ENCODE peak calls at places on chromosome 13, in seven cellular contexts. C, S, I, X, R, N and T are unnamed samples.

GRCh38 chr13:40440990-40441820 is 225.2 kb downstream of the FOXO1 start:
- DNase-seq in I (peak), N (no peak), S (peak), X (peak), C (peak), R (peak), T (no peak)

GRCh38 chr13:67366533-67366932 is 136.4 kb upstream of the PCDH9 start:
- DNase-seq in N (peak), C (peak), S (peak), X (peak), R (no peak), I (no peak), T (no peak)

GRCh38 chr13:74629985-74630384 is 495.8 kb upstream of the KLF12 start:
- DNase-seq in X (no peak), N (no peak), S (peak), R (no peak), I (no peak), C (no peak), T (no peak)

GRCh38 chr13:28865312-28865711 is 45.2 kb downstream of the MTUS2 start:
- DNase-seq in I (no peak), N (no peak), R (no peak), S (no peak), X (no peak), C (no peak), T (no peak)

GRCh38 chr13:75762066-75762937 is 126.2 kb downstream of the LMO7 start:
- DNase-seq in R (no peak), S (no peak), X (peak), C (no peak), N (no peak), I (no peak), T (no peak)

GRCh38 chr13:110874508-110874960 is 40.3 kb downstream of the ANKRD10 start:
- DNase-seq in S (peak), X (peak), I (peak), N (peak), R (peak), C (peak), T (no peak)

GRCh38 chr13:48643159-48643558 is 10.6 kb upstream of the CYSLTR2 start:
- DNase-seq in I (no peak), S (no peak), X (no peak), N (no peak), C (no peak), R (no peak), T (no peak)

GRCh38 chr13:102729560-102730275 is 34.9 kb upstream of the METTL21C start:
- DNase-seq in I (no peak), R (no peak), X (peak), S (peak), C (peak), N (peak), T (no peak)

GRCh38 chr13:54415753-54416366 is 1387.2 kb downstream of the OLFM4 start:
- DNase-seq in X (no peak), R (no peak), I (no peak), N (no peak), S (no peak), C (no peak), T (no peak)

GRCh38 chr13:26132756-26133155 is 80.9 kb upstream of the SHISA2 start:
- DNase-seq in S (peak), R (no peak), I (no peak), N (no peak), C (no peak), X (no peak), T (no peak)

GRCh38 chr13:34412817-34413365 is 529.2 kb upstream of the NBEA start:
- DNase-seq in C (no peak), S (no peak), R (no peak), N (peak), I (no peak), X (peak), T (no peak)

GRCh38 chr13:101150998-101151397 is 265.3 kb downstream of the NALCN start:
- DNase-seq in N (peak), S (peak), I (no peak), C (peak), R (no peak), X (no peak), T (no peak)

GRCh38 chr13:108349269-108349668 is 79.8 kb downstream of the TNFSF13B start:
- DNase-seq in X (no peak), C (no peak), N (no peak), I (no peak), R (no peak), S (no peak), T (no peak)

GRCh38 chr13:46648166-46648607 is 95.2 kb downstream of the LRCH1 start:
- DNase-seq in C (no peak), R (no peak), N (no peak), I (peak), S (no peak), X (peak), T (no peak)

GRCh38 chr13:50646070-50646469 is 197.4 kb downstream of the DLEU7 start:
- DNase-seq in R (no peak), C (peak), N (peak), S (no peak), I (no peak), X (no peak), T (no peak)

GRCh38 chr13:30862707-30863106 is 43.4 kb upstream of the MEDAG start:
- DNase-seq in R (no peak), N (peak), S (peak), C (peak), X (no peak), I (no peak), T (no peak)

GRCh38 chr13:49214917-49215376 is 5.2 kb upstream of the MLNR start:
- DNase-seq in X (peak), S (peak), I (peak), C (no peak), R (no peak), N (no peak), T (no peak)

GRCh38 chr13:40518481-40518882 is 148.0 kb downstream of the FOXO1 start:
- DNase-seq in X (no peak), N (no peak), C (no peak), R (no peak), I (no peak), S (no peak), T (no peak)

GRCh38 chr13:100473087-100473486 is 115.5 kb downstream of the GGACT start:
- DNase-seq in S (no peak), R (no peak), I (no peak), C (no peak), N (no peak), X (no peak), T (no peak)

GRCh38 chr13:20939662-20940061 is 37.1 kb upstream of the XPO4 start:
- DNase-seq in C (no peak), I (no peak), X (peak), N (no peak), R (no peak), S (no peak), T (no peak)

GRCh38 chr13:47454986-47455385 is 546.1 kb downstream of the SUCLA2 start:
- DNase-seq in N (no peak), R (no peak), X (no peak), I (no peak), S (peak), C (no peak), T (no peak)

GRCh38 chr13:55577082-55577846 is 1563.5 kb upstream of the PRR20A start:
- DNase-seq in X (no peak), S (no peak), C (no peak), I (no peak), R (no peak), N (no peak), T (no peak)

GRCh38 chr13:51230473-51231105 is 8.4 kb downstream of the FAM124A start:
- DNase-seq in S (peak), R (peak), N (peak), C (peak), X (no peak), I (no peak), T (no peak)

GRCh38 chr13:20390526-20391175 is 135.0 kb downstream of the CRYL1 start:
- DNase-seq in X (no peak), I (no peak), S (peak), R (no peak), C (no peak), N (no peak), T (no peak)

GRCh38 chr13:49020940-49021548 is 45.3 kb downstream of the FNDC3A start:
- DNase-seq in N (no peak), C (peak), S (peak), I (no peak), R (no peak), X (no peak), T (no peak)

GRCh38 chr13:90686438-90686837 is 661.0 kb upstream of the MIR17HG start:
- DNase-seq in C (peak), N (peak), I (no peak), S (peak), X (peak), R (no peak), T (no peak)

GRCh38 chr13:29847501-29847983 is 2.9 kb downstream of the UBL3 start:
- DNase-seq in I (no peak), S (peak), N (peak), X (peak), C (peak), R (no peak), T (no peak)

DNA sequence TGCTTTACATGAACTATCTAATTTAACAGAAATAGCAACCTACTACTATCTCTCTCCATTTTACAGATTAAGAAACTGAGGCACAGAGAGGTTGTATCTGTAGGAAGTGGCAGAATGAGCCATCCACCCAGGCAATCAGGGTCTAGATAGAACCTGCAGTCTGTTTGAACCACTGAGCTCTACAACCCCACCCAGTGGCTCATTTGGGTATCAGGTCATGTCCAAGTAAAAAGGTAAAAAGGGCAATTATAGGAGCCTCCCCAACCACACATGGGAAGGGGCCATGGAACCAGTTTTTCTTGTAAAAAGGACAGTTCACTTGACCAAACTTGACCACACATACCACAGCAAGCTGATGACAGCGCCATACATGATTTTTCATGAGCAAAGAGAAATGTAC is 92.9 kb upstream of the SGCG start:
- DNase-seq in N (peak), I (no peak), S (peak), C (peak), R (no peak), X (peak), T (no peak)
- TF ChIP-seq CTCF in N (peak), I (no peak), S (peak), C (peak), R (peak), X (no peak), T (peak)

GRCh38 chr13:112071011-112071901 is 4.3 kb downstream of the SOX1 start:
- DNase-seq in N (no peak), I (no peak), C (no peak), S (no peak), R (no peak), X (no peak), T (no peak)
- H3K4me3 ChIP-seq in N (no peak), I (no peak), C (no peak), S (no peak), R (no peak), X (no peak), T (no peak)

DNA sequence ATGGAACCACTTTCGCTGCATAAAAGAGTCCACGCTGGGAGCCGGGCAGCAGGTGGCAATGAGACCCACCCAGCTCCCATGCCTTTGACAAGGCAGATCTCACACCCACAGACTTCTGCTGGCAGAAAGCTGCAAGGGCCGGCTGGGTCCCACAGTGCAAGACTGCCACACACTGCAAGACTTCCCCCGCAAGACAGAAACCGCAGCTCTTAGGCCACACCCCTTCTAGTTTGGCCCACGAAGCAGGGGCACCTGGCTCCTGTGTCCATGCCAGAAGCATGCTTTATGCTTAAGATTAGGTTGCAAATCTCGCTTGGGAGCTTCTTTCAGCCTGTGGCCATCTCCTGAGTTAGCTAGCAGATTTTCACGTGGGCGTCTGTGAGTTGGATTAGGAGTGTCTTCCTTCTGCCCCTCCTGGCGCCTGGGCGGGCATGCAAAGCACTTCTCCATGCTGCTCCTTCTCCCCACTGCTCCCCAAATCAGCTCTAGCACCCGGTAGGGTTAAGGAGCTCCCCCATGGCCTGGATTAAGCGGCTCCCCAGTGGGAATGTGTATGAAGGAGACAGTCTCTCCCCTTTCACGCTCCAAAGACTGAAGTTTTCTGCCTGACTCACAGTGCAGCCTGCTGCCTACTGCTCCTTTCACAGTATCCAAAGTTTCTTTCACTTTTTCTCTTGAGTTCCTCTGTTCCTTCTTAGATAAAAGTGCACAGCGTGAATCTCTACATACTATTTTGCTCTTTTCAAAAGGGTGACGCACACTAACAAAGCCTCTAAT is 17.7 kb downstream of the GPC6 start:
- DNase-seq in I (no peak), N (peak), C (peak), R (no peak), X (no peak), S (peak), T (no peak)
- TF ChIP-seq CTCF in I (no peak), N (no peak), C (no peak), R (no peak), X (no peak), S (no peak), T (no peak)

GRCh38 chr13:35475131-35475959 is 1.1 kb downstream of the MAB21L1 start:
- DNase-seq in I (peak), C (peak), X (no peak), N (peak), S (peak), R (peak), T (no peak)
- H3K4me3 ChIP-seq in I (peak), C (peak), X (no peak), N (peak), S (no peak), R (peak), T (peak)

GRCh38 chr13:33072759-33073158 is 56.5 kb downstream of the KL start:
- DNase-seq in C (no peak), X (no peak), S (no peak), I (no peak), R (no peak), N (no peak), T (no peak)

GRCh38 chr13:33070713-33071112 is 54.5 kb downstream of the KL start:
- DNase-seq in S (no peak), X (no peak), R (no peak), C (no peak), N (no peak), I (no peak), T (no peak)

GRCh38 chr13:33072282-33072681 is 56.1 kb downstream of the KL start:
- DNase-seq in S (peak), I (no peak), N (no peak), X (no peak), C (no peak), R (no peak), T (no peak)

GRCh38 chr13:33066329-33066728 is 50.1 kb downstream of the KL start:
- DNase-seq in R (no peak), C (no peak), N (no peak), X (no peak), S (no peak), I (no peak), T (no peak)

DNA sequence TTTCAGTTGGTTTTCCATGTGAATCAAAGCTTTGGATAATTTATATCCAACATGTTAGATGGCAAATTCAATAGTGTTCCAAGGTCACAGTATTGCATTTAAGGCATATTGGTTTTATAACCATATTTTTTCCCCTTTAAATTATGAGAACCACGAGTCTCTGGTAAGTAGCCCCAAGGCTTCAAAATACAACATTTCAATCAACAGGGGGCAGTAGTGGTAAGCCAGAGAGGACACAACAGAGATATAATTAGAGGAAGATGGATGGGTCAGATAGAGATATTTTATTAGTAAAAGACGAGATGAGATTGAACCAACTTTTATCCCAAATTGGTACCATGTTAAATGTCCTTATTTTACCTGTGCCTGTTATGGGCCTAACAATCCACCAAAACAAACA is 53.1 kb downstream of the KL start:
- DNase-seq in X (no peak), C (no peak), S (no peak), R (no peak), N (no peak), I (no peak), T (no peak)
- TF ChIP-seq CTCF in X (peak), C (no peak), S (peak), R (no peak), N (no peak), I (no peak), T (no peak)

GRCh38 chr13:113726961-113727411 is 32.0 kb upstream of the TMEM255B start:
- DNase-seq in I (peak), S (peak), C (peak), N (no peak), X (no peak), R (no peak), T (no peak)

GRCh38 chr13:113724016-113724758 is 34.8 kb upstream of the TMEM255B start:
- DNase-seq in S (no peak), X (no peak), N (no peak), C (no peak), R (no peak), I (peak), T (no peak)

GRCh38 chr13:113722921-113723320 is 36.1 kb upstream of the TMEM255B start:
- DNase-seq in I (peak), S (no peak), C (no peak), X (no peak), N (no peak), R (no peak), T (no peak)

GRCh38 chr13:113723400-113724015 is 35.5 kb upstream of the TMEM255B start:
- DNase-seq in N (no peak), S (no peak), I (peak), C (no peak), R (no peak), X (no peak), T (no peak)

DNA sequence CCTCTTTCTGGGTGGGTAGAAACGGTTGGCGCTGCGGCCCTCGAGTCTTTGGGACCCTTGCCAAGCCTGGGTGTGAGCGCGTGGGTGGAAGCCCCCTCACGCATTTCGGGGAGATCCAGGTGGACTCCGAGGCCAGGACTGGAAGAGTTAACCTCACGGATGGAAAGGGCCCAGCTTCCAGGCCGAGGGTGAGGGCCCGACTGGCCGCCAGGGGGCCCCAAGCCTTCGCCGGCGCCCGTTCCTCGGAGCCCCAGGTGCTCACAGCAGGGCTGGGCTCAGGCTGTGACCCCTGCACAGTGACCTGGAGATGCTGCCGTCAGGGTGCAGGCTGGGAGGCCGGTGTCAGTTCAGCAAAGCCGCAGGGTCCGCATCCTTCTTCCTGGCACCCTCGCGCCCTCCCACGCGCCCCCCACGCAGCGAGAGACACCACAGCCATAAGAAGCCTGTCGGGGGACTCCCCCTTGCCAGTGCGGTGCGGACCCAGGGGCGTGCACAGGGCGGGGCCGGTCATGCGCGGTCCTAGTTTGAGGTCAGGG is 34.2 kb upstream of the TMEM255B start:
- DNase-seq in S (peak), N (peak), R (peak), I (peak), X (peak), C (peak), T (peak)
- H3K4me3 ChIP-seq in S (peak), N (peak), R (peak), I (peak), X (peak), C (peak), T (no peak)

GRCh38 chr13:44918323-44919102 is 70.8 kb downstream of the NUFIP1 start:
- DNase-seq in I (peak), X (no peak), N (peak), C (peak), S (peak), R (peak), T (peak)

GRCh38 chr13:44915962-44916361 is 73.3 kb downstream of the NUFIP1 start:
- DNase-seq in S (no peak), X (no peak), C (no peak), N (no peak), R (no peak), I (no peak), T (no peak)

GRCh38 chr13:44919103-44919804 is 70.0 kb downstream of the NUFIP1 start:
- DNase-seq in I (no peak), X (no peak), S (no peak), R (no peak), C (no peak), N (no peak), T (no peak)

GRCh38 chr13:44920013-44920412 is 69.3 kb downstream of the NUFIP1 start:
- DNase-seq in N (no peak), S (no peak), C (no peak), X (no peak), R (no peak), I (no peak), T (no peak)

DNA sequence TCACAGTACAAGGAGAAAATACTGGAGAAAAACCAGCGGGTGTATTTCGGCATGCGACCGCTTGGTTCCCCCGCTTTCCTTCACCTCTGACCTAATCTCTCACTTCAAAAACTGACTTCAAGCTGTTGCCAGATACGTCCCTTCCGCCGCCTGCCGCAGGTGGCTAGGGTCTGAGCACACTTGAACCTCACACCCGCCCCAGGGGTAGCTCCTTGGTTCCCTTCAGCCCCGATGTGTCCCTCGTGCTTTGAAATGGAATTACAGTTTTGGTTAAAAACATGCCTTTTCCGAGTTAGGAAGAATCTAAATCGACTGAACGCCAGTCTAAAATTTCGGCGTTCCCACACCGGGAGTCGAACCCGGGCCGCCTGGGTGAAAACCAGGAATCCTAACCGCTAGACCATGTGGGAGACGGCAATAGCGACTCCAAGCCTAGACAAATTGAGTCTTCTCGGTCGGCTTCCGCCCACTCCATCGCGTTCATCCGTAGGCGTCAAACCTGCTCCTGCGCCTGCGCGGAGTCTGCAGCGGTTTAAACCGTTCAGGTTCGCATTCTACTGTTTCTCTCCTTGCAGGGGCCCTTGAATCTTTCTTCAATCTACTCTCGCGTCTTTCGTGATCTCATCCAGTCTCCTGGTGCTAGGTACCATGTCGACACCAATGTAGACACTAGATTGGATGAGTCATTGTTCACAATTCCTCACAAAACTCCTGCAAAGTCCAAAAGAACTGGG is 71.5 kb downstream of the NUFIP1 start:
- DNase-seq in R (peak), N (peak), X (peak), C (peak), S (peak), I (peak), T (peak)
- TF ChIP-seq CTCF in R (peak), N (peak), X (no peak), C (peak), S (peak), I (peak), T (peak)